ENCODE peak calls at places on chromosomes 16 and 17, in six cellular contexts. One of them, this sample, is unnamed.

GRCh38 chr17:27856676-27857429 is 36.3 kb downstream of the LYRM9 start:
- DNase-seq in A673: no peak
- DNase-seq in AG04449: no peak
- DNase-seq in mucosa of descending colon: no peak
- DNase-seq in lower lobe of right lung: no peak
- DNase-seq in choroid plexus epithelial cell: no peak
- DNase-seq in this sample: no peak

GRCh38 chr17:15038656-15039055 is 226.5 kb downstream of the PMP22 start:
- DNase-seq in lower lobe of right lung: no peak
- DNase-seq in choroid plexus epithelial cell: peak; percentile 29
- DNase-seq in AG04449: peak; percentile 26
- DNase-seq in A673: peak; percentile 5
- DNase-seq in mucosa of descending colon: no peak
- DNase-seq in this sample: peak; percentile 1

GRCh38 chr17:63350364-63350763 is 95.7 kb downstream of the CYB561 start:
- DNase-seq in lower lobe of right lung: no peak
- DNase-seq in choroid plexus epithelial cell: no peak
- DNase-seq in mucosa of descending colon: no peak
- DNase-seq in AG04449: no peak
- DNase-seq in A673: no peak
- DNase-seq in this sample: no peak

GRCh38 chr16:70685061-70685937 is 554 bp downstream of the MTSS2 start:
- DNase-seq in choroid plexus epithelial cell: no peak
- DNase-seq in mucosa of descending colon: no peak
- DNase-seq in A673: peak; percentile 42
- DNase-seq in lower lobe of right lung: no peak
- DNase-seq in AG04449: no peak
- DNase-seq in this sample: no peak

GRCh38 chr16:84788968-84789371 is 30.8 kb upstream of the CRISPLD2 start:
- DNase-seq in choroid plexus epithelial cell: no peak
- DNase-seq in AG04449: no peak
- DNase-seq in A673: no peak
- DNase-seq in mucosa of descending colon: no peak
- DNase-seq in lower lobe of right lung: no peak
- DNase-seq in this sample: no peak

GRCh38 chr17:50853015-50853615 is 13.0 kb downstream of the TOB1 start:
- DNase-seq in choroid plexus epithelial cell: no peak
- DNase-seq in A673: no peak
- DNase-seq in lower lobe of right lung: no peak
- DNase-seq in AG04449: no peak
- DNase-seq in mucosa of descending colon: no peak
- DNase-seq in this sample: no peak

GRCh38 chr17:45246861-45247428 is 14.9 kb downstream of the SPATA32 start:
- DNase-seq in mucosa of descending colon: peak; percentile 63
- DNase-seq in choroid plexus epithelial cell: no peak
- DNase-seq in A673: peak; percentile 58
- DNase-seq in AG04449: no peak
- DNase-seq in lower lobe of right lung: no peak
- DNase-seq in this sample: no peak

GRCh38 chr16:85395913-85396878 is 216.9 kb upstream of the GSE1 start:
- DNase-seq in choroid plexus epithelial cell: peak; percentile 66
- DNase-seq in mucosa of descending colon: peak; percentile 25
- DNase-seq in lower lobe of right lung: peak; percentile 46
- DNase-seq in AG04449: no peak
- DNase-seq in A673: peak; percentile 50
- DNase-seq in this sample: peak; percentile 50

GRCh38 chr17:27158390-27158789 is 135.5 kb upstream of the WSB1 start:
- DNase-seq in mucosa of descending colon: no peak
- DNase-seq in lower lobe of right lung: peak; percentile 20
- DNase-seq in choroid plexus epithelial cell: no peak
- DNase-seq in AG04449: no peak
- DNase-seq in A673: no peak
- DNase-seq in this sample: no peak

GRCh38 chr17:50807675-50808074 is 27.7 kb upstream of the WFIKKN2 start:
- DNase-seq in choroid plexus epithelial cell: no peak
- DNase-seq in AG04449: no peak
- DNase-seq in lower lobe of right lung: no peak
- DNase-seq in mucosa of descending colon: no peak
- DNase-seq in A673: no peak
- DNase-seq in this sample: no peak

GRCh38 chr17:43411820-43412529 is 13.2 kb downstream of the ARL4D start:
- DNase-seq in lower lobe of right lung: no peak
- DNase-seq in A673: no peak
- DNase-seq in AG04449: no peak
- DNase-seq in mucosa of descending colon: no peak
- DNase-seq in choroid plexus epithelial cell: no peak
- DNase-seq in this sample: no peak
- TF ChIP-seq CTCF in lower lobe of right lung: no peak
- TF ChIP-seq CTCF in A673: no peak
- TF ChIP-seq CTCF in AG04449: no peak
- TF ChIP-seq CTCF in mucosa of descending colon: no peak
- TF ChIP-seq CTCF in choroid plexus epithelial cell: no peak
- TF ChIP-seq CTCF in this sample: no peak

DNA sequence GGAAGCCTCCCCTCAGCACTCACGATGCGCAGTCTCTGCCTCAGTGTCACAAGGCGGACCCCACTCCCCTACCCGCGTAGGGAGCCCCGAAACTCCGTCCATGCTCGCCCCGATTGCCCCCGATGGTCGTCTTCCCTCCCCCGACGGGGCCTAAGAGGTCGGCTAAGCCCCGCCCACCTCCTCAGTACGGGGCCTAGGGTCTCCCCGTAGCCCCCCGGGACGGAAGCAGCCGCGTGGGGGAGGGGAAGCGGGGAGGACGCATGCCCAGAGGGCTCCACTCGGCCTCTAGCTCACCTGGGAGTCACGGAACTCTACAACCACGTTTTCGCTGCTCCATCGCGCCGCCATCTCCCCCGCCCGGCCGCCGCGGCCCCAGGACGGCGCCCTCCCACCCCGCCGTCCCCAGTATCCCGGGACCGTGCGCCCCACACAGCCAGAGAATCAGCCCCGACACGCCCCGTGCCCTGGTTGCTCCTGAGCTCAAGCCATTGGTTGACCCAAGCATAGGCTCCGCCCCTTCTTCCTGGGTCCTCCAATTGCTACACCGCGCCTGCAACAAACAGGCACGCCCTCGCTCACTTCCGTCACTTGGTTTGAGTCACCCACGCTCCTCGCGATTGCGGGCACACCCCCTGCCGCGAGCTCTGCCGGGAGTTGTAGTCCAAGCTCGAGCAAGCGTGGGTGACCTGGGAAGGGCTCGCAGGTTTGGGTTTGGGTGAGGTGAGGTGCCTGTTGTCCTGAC is at the start of gene WDR59:
- DNase-seq in AG04449: peak; percentile 90
- DNase-seq in lower lobe of right lung: peak; percentile 100
- DNase-seq in A673: peak; percentile 100
- DNase-seq in choroid plexus epithelial cell: peak; percentile 99
- DNase-seq in mucosa of descending colon: peak; percentile 98
- DNase-seq in this sample: peak; percentile 99
- H3K4me3 ChIP-seq in AG04449: peak within 1 kb of the TSS; percentile 98
- H3K4me3 ChIP-seq in lower lobe of right lung: peak within 1 kb of the TSS; percentile 80
- H3K4me3 ChIP-seq in A673: peak within 1 kb of the TSS; percentile 88
- H3K4me3 ChIP-seq in choroid plexus epithelial cell: peak within 1 kb of the TSS; percentile 100
- H3K4me3 ChIP-seq in mucosa of descending colon: peak within 1 kb of the TSS; percentile 78
- H3K4me3 ChIP-seq in this sample: peak within 1 kb of the TSS; percentile 93

DNA sequence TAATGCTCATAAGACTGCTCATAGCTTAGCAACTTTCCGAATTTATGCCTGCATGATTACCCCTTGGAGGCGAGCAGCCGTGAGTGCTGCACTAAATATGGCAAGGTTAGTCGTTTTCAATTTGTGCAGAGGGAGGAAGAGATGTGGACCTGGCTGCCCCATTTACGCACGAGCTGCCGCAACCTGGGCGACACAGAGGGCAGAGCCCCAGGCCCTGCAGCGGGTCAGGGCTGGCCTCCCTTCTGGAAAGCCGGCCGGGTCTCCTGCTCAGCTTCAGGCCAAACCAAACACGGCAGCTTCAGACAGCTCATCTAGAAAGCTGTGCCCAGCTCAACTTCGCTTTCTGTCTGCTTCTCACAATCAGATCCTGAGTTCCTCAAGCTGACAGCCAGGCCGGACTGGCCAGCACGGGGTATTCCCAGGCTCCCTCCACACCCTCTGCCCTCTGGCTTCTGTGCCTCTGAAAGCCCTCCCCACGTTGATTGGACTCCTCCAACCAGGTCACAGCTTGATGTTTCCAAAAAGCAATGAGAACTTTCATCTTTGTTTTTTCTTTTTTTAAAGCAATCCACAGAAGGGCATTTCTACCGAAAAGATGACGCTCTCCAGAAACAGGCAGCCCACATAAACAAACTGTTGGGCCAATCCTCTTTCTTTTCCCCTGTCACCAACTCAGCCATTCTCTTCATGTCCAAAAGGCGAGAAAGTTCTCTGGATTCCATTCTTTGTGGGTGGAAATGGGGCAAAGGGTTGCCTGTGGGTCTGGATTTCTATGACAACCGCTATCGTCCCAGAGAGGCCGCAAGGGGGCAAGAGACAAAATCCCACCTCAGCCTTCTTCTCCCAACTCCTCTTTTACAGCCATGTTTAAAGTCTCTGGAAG is 189.1 kb downstream of the ZFHX3 start:
- DNase-seq in AG04449: no peak
- DNase-seq in choroid plexus epithelial cell: peak; percentile 49
- DNase-seq in mucosa of descending colon: no peak
- DNase-seq in lower lobe of right lung: no peak
- DNase-seq in A673: no peak
- DNase-seq in this sample: peak; percentile 73
- TF ChIP-seq CTCF in AG04449: no peak
- TF ChIP-seq CTCF in choroid plexus epithelial cell: no peak
- TF ChIP-seq CTCF in mucosa of descending colon: no peak
- TF ChIP-seq CTCF in lower lobe of right lung: no peak
- TF ChIP-seq CTCF in A673: no peak
- TF ChIP-seq CTCF in this sample: peak; percentile 26

DNA sequence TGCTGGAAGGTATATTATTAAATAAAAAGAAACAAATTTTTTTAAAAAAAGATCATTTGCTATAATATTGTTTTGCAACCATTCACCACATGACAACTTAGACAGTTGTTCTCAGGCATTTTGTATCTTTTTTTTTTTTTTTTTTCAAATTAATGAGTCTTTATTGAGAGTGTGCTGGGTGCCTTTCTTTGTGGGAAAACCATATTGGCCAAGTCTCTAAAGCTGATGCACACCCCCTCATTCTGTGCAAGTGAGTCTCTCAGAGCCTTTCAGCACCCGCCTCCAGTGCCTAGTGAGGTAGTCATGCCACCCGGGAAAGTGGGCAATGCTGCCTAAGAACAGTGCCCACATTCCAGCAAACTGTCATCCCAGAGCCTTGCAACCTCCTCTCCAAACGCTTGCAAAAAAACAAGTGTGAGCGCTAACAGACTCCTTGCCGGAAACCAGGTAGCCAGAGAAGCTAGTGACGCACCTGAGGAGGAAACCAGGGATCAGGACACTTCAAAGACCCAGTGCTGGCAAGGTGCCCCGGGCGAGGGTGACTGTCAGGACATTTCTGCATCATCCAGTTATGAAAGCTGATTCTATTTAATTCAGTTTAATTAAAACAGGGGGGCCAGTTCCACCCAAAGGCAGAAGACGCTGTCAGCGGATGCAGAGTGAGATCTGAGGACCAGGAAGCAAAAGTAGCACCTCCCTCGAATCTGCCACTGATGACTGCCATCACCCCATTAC is 34.9 kb downstream of the SMARCE1 start:
- DNase-seq in AG04449: no peak
- DNase-seq in A673: no peak
- DNase-seq in lower lobe of right lung: no peak
- DNase-seq in choroid plexus epithelial cell: no peak
- DNase-seq in mucosa of descending colon: no peak
- DNase-seq in this sample: no peak
- H3K4me3 ChIP-seq in AG04449: no peak overlapping the region
- H3K4me3 ChIP-seq in A673: no peak overlapping the region
- H3K4me3 ChIP-seq in lower lobe of right lung: no peak overlapping the region
- H3K4me3 ChIP-seq in choroid plexus epithelial cell: no peak overlapping the region
- H3K4me3 ChIP-seq in mucosa of descending colon: no peak overlapping the region
- H3K4me3 ChIP-seq in this sample: no peak overlapping the region

DNA sequence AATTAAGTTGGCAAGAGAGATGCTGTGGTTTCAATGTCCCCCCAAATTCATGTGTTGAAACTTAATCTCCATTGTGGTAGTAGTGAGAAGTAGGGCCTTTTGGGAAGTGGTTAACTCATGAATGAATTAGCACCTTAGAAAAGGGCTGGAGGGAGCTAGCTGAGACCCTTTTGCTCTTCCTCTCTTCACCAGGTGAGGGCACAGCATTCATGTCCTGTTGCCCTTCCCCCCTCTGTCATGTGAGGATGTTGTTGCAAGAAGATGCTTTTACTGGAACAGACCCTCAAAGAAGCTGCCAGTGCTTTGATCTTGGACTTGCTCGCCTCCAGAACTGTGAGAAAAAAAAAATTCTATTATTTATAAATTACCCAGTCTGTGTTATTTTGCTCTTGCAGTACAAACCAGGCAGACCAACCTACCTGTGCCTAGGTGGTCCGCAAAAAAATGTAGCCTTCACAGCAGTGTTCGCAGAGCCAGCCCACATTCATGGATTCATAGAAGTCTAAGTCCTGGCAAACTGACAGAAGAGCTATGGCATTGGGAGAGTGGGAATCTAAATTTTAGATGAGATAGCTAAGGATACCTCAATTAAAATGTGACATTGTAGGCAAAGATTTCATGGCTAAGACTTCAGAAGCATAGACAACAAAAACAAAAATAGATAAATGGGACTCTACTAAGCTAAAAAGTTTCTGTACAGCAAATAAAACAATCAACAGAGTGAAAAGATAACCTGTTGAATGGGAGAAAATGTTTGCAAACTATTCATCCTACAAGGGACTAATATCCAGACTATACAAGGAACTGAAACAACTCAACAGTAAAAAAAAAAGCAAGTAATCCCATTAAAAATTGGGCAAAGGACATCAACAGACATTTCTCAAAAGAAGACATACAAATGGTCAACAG is 32.0 kb upstream of the ABCA5 start:
- DNase-seq in A673: peak; percentile 10
- DNase-seq in AG04449: no peak
- DNase-seq in lower lobe of right lung: no peak
- DNase-seq in mucosa of descending colon: no peak
- DNase-seq in choroid plexus epithelial cell: peak; percentile 22
- DNase-seq in this sample: no peak
- TF ChIP-seq CTCF in A673: no peak
- TF ChIP-seq CTCF in AG04449: no peak
- TF ChIP-seq CTCF in lower lobe of right lung: no peak
- TF ChIP-seq CTCF in mucosa of descending colon: no peak
- TF ChIP-seq CTCF in choroid plexus epithelial cell: peak; percentile 17
- TF ChIP-seq CTCF in this sample: no peak

GRCh38 chr16:30185683-30186421 is 2.5 kb downstream of the CORO1A start:
- DNase-seq in mucosa of descending colon: peak; percentile 75
- DNase-seq in choroid plexus epithelial cell: no peak
- DNase-seq in AG04449: no peak
- DNase-seq in A673: no peak
- DNase-seq in lower lobe of right lung: peak; percentile 84
- DNase-seq in this sample: no peak

GRCh38 chr16:30184430-30185140 is 1.2 kb downstream of the CORO1A start:
- DNase-seq in mucosa of descending colon: peak; percentile 42
- DNase-seq in lower lobe of right lung: peak; percentile 71
- DNase-seq in A673: no peak
- DNase-seq in AG04449: no peak
- DNase-seq in choroid plexus epithelial cell: peak; percentile 13
- DNase-seq in this sample: no peak

GRCh38 chr16:30183961-30184429 is 593 bp downstream of the CORO1A start:
- DNase-seq in choroid plexus epithelial cell: no peak
- DNase-seq in AG04449: no peak
- DNase-seq in lower lobe of right lung: peak; percentile 63
- DNase-seq in mucosa of descending colon: peak; percentile 67
- DNase-seq in A673: no peak
- DNase-seq in this sample: no peak

GRCh38 chr16:30186444-30186781 is 3.0 kb downstream of the CORO1A start:
- DNase-seq in mucosa of descending colon: peak; percentile 59
- DNase-seq in AG04449: no peak
- DNase-seq in choroid plexus epithelial cell: no peak
- DNase-seq in lower lobe of right lung: peak; percentile 43
- DNase-seq in A673: no peak
- DNase-seq in this sample: no peak

GRCh38 chr16:30185141-30185682 is 1.8 kb downstream of the CORO1A start:
- DNase-seq in lower lobe of right lung: peak; percentile 47
- DNase-seq in mucosa of descending colon: peak; percentile 59
- DNase-seq in AG04449: no peak
- DNase-seq in A673: no peak
- DNase-seq in choroid plexus epithelial cell: no peak
- DNase-seq in this sample: no peak
- H3K4me3 ChIP-seq in lower lobe of right lung: peak overlapping the region; percentile 69
- H3K4me3 ChIP-seq in mucosa of descending colon: no peak overlapping the region
- H3K4me3 ChIP-seq in AG04449: no peak overlapping the region
- H3K4me3 ChIP-seq in A673: no peak overlapping the region
- H3K4me3 ChIP-seq in choroid plexus epithelial cell: no peak overlapping the region
- H3K4me3 ChIP-seq in this sample: no peak overlapping the region